ENCODE peak calls at places on chromosomes 6 and 20, in ten cellular contexts. R is cardiac muscle cell, P is RWPE2, E is neural progenitor cell, J is transverse colon, G is kidney, B is mucosa of descending colon, C is H1, Z is A549, X is HepG2. K is an unnamed sample. For H3K9me3, the result is how much of the 10 kb centered on the place peaks cover.

GRCh38 chr6:161128680-161129196 is 137.2 kb downstream of the MAP3K4 start:
- DNase-seq in J (no peak), C (no peak), Z (no peak), P (no peak), R (no peak), E (no peak), B (no peak), X (no peak), G (no peak), K (no peak)

GRCh38 chr20:15930324-15931305 is 642.6 kb downstream of the KIF16B start:
- DNase-seq in J (no peak), P (no peak), G (no peak), E (peak), X (peak), C (no peak), R (peak), B (peak), Z (peak), K (no peak)

GRCh38 chr20:50034567-50035170 is 51.9 kb downstream of the SNAI1 start:
- DNase-seq in B (no peak), C (no peak), P (no peak), X (no peak), E (no peak), R (no peak), G (no peak), J (no peak), Z (peak), K (no peak)

GRCh38 chr6:167049275-167049674 is 50.1 kb downstream of the CEP43 start:
- DNase-seq in C (no peak), R (no peak), X (no peak), Z (no peak), B (no peak), G (no peak), J (no peak), E (no peak), P (no peak), K (no peak)

GRCh38 chr20:59515013-59515905 is 89.1 kb upstream of the PHACTR3 start:
- DNase-seq in B (peak), R (peak), E (peak), P (no peak), X (peak), G (peak), J (peak), Z (peak), C (no peak), K (peak)

GRCh38 chr6:119234457-119234856 is 115.1 kb downstream of the MAN1A1 start:
- DNase-seq in E (no peak), P (no peak), J (no peak), Z (no peak), R (no peak), B (no peak), C (no peak), X (no peak), G (no peak), K (no peak)

GRCh38 chr20:3646067-3646440 is 17.1 kb downstream of the GFRA4 start:
- DNase-seq in R (no peak), E (no peak), P (no peak), C (no peak), G (no peak), Z (no peak), B (no peak), X (no peak), J (no peak), K (no peak)

GRCh38 chr6:30740993-30741784 is 1.3 kb downstream of the FLOT1 start:
- DNase-seq in C (no peak), B (no peak), Z (no peak), R (no peak), P (no peak), X (no peak), E (no peak), J (no peak), G (peak), K (no peak)

GRCh38 chr6:83696674-83697073 is 12.2 kb downstream of the SNAP91 start:
- DNase-seq in C (no peak), P (no peak), R (no peak), E (no peak), J (no peak), B (no peak), X (no peak), Z (no peak), G (no peak), K (no peak)

GRCh38 chr20:10665791-10666190 is 8.0 kb downstream of the JAG1 start:
- DNase-seq in R (no peak), X (no peak), C (no peak), J (no peak), B (no peak), E (peak), G (no peak), Z (no peak), P (no peak), K (no peak)

GRCh38 chr6:3788408-3789017 is 37.0 kb upstream of the PXDC1 start:
- DNase-seq in J (no peak), G (no peak), E (no peak), B (no peak), C (no peak), P (no peak), R (no peak), X (peak), Z (no peak), K (no peak)

GRCh38 chr6:27777614-27778355 is 134.4 kb downstream of the OR2B2 start:
- DNase-seq in X (no peak), E (peak), G (no peak), R (no peak), Z (no peak), J (no peak), P (no peak), B (no peak), C (no peak), K (no peak)

GRCh38 chr6:73969982-73970960 is 274.3 kb downstream of the CD109 start:
- DNase-seq in P (no peak), J (no peak), B (peak), G (no peak), E (peak), X (peak), R (peak), C (no peak), Z (peak), K (no peak)

GRCh38 chr6:10875026-10875425 is 6.8 kb downstream of the GCM2 start:
- DNase-seq in E (no peak), Z (no peak), J (no peak), G (no peak), C (no peak), B (no peak), X (no peak), R (no peak), P (no peak), K (no peak)

GRCh38 chr6:144343736-144344428 is 58.7 kb downstream of the UTRN start:
- DNase-seq in P (no peak), C (no peak), R (no peak), J (peak), B (peak), E (no peak), Z (no peak), G (no peak), X (peak), K (no peak)

GRCh38 chr6:51574040-51574439 is 513.4 kb downstream of the PKHD1 start:
- DNase-seq in J (no peak), B (no peak), C (no peak), R (no peak), P (no peak), X (no peak), E (no peak), Z (no peak), G (no peak), K (no peak)

GRCh38 chr6:118705799-118706481 is 54.5 kb upstream of the CEP85L start:
- DNase-seq in P (no peak), X (no peak), Z (no peak), R (peak), J (peak), B (peak), G (no peak), C (peak), E (peak), K (no peak)

GRCh38 chr20:40251284-40251932 is 437.6 kb downstream of the MAFB start:
- DNase-seq in E (peak), P (no peak), G (no peak), B (peak), C (no peak), Z (peak), X (peak), R (peak), J (peak), K (peak)

GRCh38 chr20:24672886-24673677 is 203.7 kb downstream of the SYNDIG1 start:
- DNase-seq in G (peak), R (no peak), J (no peak), C (no peak), E (no peak), P (peak), B (no peak), Z (peak), X (no peak), K (no peak)

GRCh38 chr20:20410678-20411077 is 42.8 kb downstream of the INSM1 start:
- DNase-seq in E (peak), P (no peak), R (peak), B (peak), C (peak), J (peak), X (no peak), G (no peak), Z (no peak), K (peak)

GRCh38 chr6:82875573-82876185 is 190.0 kb downstream of the UBE3D start:
- DNase-seq in J (no peak), R (no peak), G (no peak), Z (peak), B (no peak), X (no peak), E (no peak), P (no peak), C (no peak), K (no peak)

GRCh38 chr6:47135772-47136171 is 93.6 kb upstream of the ADGRF1 start:
- DNase-seq in R (no peak), G (no peak), X (peak), J (no peak), B (no peak), P (no peak), E (no peak), Z (peak), C (no peak), K (no peak)

GRCh38 chr20:1992359-1992758 is 1.5 kb downstream of the PDYN start:
- DNase-seq in R (no peak), P (no peak), B (no peak), Z (no peak), C (no peak), J (no peak), X (no peak), E (no peak), G (no peak), K (no peak)

GRCh38 chr6:22091424-22091948 is 205.3 kb downstream of the PRL start:
- DNase-seq in J (no peak), E (no peak), Z (no peak), G (no peak), C (no peak), X (no peak), R (no peak), P (no peak), B (no peak), K (no peak)

GRCh38 chr20:61841551-61841950 is 224.1 kb downstream of the TAF4 start:
- DNase-seq in Z (no peak), C (no peak), E (no peak), G (peak), P (no peak), J (no peak), B (no peak), X (no peak), R (no peak), K (no peak)

GRCh38 chr6:109315331-109316129 is 66.7 kb downstream of the CD164 start:
- DNase-seq in P (no peak), C (no peak), B (no peak), Z (no peak), G (no peak), R (no peak), X (no peak), E (peak), J (no peak), K (no peak)

GRCh38 chr6:2809015-2809414 is 32.6 kb downstream of the SERPINB1 start:
- DNase-seq in P (no peak), R (peak), G (no peak), C (no peak), B (no peak), Z (no peak), X (peak), J (no peak), E (no peak), K (no peak)

GRCh38 chr6:41451039-41451438 is 95.1 kb upstream of the FOXP4 start:
- DNase-seq in C (no peak), Z (no peak), B (peak), E (peak), J (no peak), P (no peak), R (peak), G (peak), X (no peak), K (peak)

GRCh38 chr6:41446907-41447545 is 99.2 kb upstream of the FOXP4 start:
- DNase-seq in Z (no peak), R (no peak), J (no peak), B (no peak), E (no peak), G (no peak), P (no peak), X (no peak), C (no peak), K (no peak)

GRCh38 chr6:42279144-42279781 is 61.6 kb upstream of the MRPS10 start:
- DNase-seq in B (peak), R (no peak), G (no peak), C (no peak), X (no peak), E (no peak), J (peak), P (peak), Z (peak), K (no peak)

GRCh38 chr6:106114492-106114891 is 28.4 kb downstream of the PRDM1 start:
- DNase-seq in B (peak), X (no peak), J (no peak), C (no peak), R (no peak), G (no peak), Z (no peak), P (no peak), E (no peak), K (no peak)

GRCh38 chr6:107699191-107700015 is 124.7 kb downstream of the SCML4 start:
- DNase-seq in X (no peak), R (no peak), B (no peak), J (no peak), G (no peak), E (no peak), P (no peak), C (no peak), Z (no peak), K (no peak)

GRCh38 chr20:62652051-62652893 is 10.0 kb downstream of the SLCO4A1 start:
- DNase-seq in J (peak), G (peak), E (peak), B (peak), R (peak), C (no peak), Z (peak), P (peak), X (peak), K (no peak)

GRCh38 chr20:17493173-17493572 is 38.0 kb downstream of the BFSP1 start:
- DNase-seq in B (no peak), J (no peak), Z (no peak), G (no peak), C (no peak), X (no peak), E (no peak), P (no peak), R (no peak), K (no peak)

GRCh38 chr20:51190783-51191180 is 167.9 kb upstream of the KCNG1 start:
- DNase-seq in Z (no peak), G (no peak), P (no peak), X (no peak), R (peak), E (no peak), C (no peak), J (no peak), B (no peak), K (no peak)

GRCh38 chr6:49522710-49523593 is 23.2 kb downstream of the GLYATL3 start:
- DNase-seq in Z (no peak), R (no peak), E (no peak), X (peak), P (no peak), B (peak), G (no peak), J (peak), C (no peak), K (no peak)

GRCh38 chr6:30885999-30886896 is 1.9 kb downstream of the DDR1 start:
- DNase-seq in G (peak), C (peak), Z (peak), E (peak), J (peak), R (peak), X (peak), P (peak), B (peak), K (peak)

GRCh38 chr6:156282087-156282486 is 495.1 kb upstream of the ARID1B start:
- DNase-seq in J (no peak), Z (no peak), R (no peak), E (no peak), P (no peak), X (no peak), C (no peak), B (no peak), G (no peak), K (no peak)

GRCh38 chr6:156280131-156280530 is 497.0 kb upstream of the ARID1B start:
- DNase-seq in X (no peak), P (no peak), J (no peak), R (no peak), Z (no peak), B (no peak), G (no peak), E (no peak), C (no peak), K (peak)

GRCh38 chr6:156283091-156283490 is 494.1 kb upstream of the ARID1B start:
- DNase-seq in J (no peak), C (no peak), X (no peak), E (no peak), B (peak), Z (no peak), P (no peak), G (no peak), R (no peak), K (peak)

GRCh38 chr6:156279306-156279969 is 497.7 kb upstream of the ARID1B start:
- DNase-seq in P (no peak), E (no peak), J (peak), X (no peak), Z (no peak), C (no peak), G (no peak), B (no peak), R (no peak), K (peak)
- H3K9me3 ChIP-seq in P (under half), E (under half), J (under half), X (under half), Z (under half), C (under half), G (under half), B (under half), R (under half), K (under half)

DNA sequence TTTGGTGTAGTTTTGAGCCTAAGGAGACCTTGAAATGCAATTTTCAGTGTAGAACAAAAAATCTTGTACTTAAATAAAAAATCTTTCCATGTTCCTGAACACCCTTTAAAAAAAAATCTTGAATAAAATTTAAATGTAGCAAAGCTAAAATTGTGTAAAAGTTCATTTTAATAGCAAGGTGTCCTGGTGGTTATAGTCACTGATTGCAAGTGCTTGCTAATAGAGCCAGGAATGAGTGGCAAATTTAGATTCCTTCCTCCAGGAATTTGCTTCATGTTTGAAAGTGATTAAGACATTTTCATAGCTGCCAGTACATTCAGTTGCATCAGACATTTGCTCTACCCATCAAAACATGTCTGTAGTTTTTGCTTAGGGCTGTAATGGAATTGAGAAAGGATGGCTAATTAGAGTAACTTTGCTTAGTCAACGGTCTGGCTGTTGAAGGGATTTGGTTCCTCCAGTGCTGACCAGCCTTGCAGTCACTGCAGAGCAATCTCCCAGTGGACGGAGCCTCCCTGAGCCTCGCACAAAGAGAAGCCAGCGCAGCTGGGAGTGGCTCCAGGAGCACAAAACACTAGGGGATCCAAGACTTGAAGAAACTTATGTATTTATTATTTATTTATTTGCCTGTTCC is 36.5 kb downstream of the AKAP12 start:
- DNase-seq in C (no peak), E (peak), B (no peak), P (no peak), Z (no peak), R (no peak), G (no peak), J (no peak), X (no peak), K (no peak)
- TF ChIP-seq CTCF in C (no peak), E (peak), B (no peak), P (no peak), Z (no peak), R (peak), G (no peak), J (no peak), X (no peak), K (no peak)

GRCh38 chr20:31236953-31237352 is 20.5 kb upstream of the DEFB115 start:
- DNase-seq in B (no peak), P (no peak), Z (no peak), J (no peak), C (no peak), R (no peak), E (no peak), X (no peak), G (no peak), K (no peak)
- H3K9me3 ChIP-seq in B (half or more), P (half or more), Z (under half), J (under half), C (under half), R (under half), E (half or more), X (half or more), G (half or more), K (under half)

GRCh38 chr6:117396228-117396627 is 29.5 kb downstream of the ROS1 start:
- DNase-seq in G (no peak), J (no peak), Z (no peak), P (no peak), C (no peak), R (peak), X (peak), B (no peak), E (no peak), K (no peak)

GRCh38 chr6:117397536-117398227 is 28.1 kb downstream of the ROS1 start:
- DNase-seq in B (no peak), J (no peak), G (no peak), E (peak), Z (no peak), R (peak), X (no peak), P (no peak), C (no peak), K (no peak)

GRCh38 chr6:117401799-117402198 is 23.9 kb downstream of the ROS1 start:
- DNase-seq in P (no peak), G (no peak), J (no peak), B (peak), R (no peak), Z (no peak), E (no peak), C (no peak), X (no peak), K (no peak)

GRCh38 chr6:117399126-117399525 is 26.6 kb downstream of the ROS1 start:
- DNase-seq in J (no peak), X (no peak), B (no peak), P (no peak), Z (no peak), G (no peak), C (no peak), R (no peak), E (no peak), K (no peak)

DNA sequence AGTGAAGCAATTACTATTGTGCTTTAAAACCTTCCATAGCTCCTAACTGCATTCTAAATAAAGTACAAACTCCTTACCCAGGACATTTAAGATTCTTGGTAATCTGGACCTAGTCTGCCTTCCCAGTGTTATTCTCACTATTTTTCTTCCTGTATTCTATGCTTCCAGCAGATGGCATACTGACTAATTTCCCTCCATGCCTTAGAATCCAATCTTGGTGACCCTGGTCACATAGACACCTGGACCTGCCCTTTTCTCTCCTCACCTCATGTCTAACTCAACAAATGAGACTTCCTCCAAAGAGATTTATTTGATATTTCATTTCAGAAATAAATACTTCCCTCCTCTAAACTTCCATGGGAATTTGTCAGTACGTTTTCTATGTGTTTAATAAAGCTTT is 25.8 kb downstream of the ROS1 start:
- DNase-seq in R (no peak), C (no peak), P (no peak), J (no peak), E (no peak), Z (peak), B (no peak), G (no peak), X (peak), K (no peak)
- TF ChIP-seq CTCF in R (peak), C (no peak), P (peak), J (peak), E (peak), Z (peak), B (no peak), G (peak), X (peak), K (peak)

GRCh38 chr20:56175884-56176283 is 72.6 kb upstream of the MC3R start:
- DNase-seq in P (no peak), R (no peak), G (no peak), Z (no peak), C (no peak), E (no peak), J (no peak), X (no peak), B (no peak), K (no peak)

GRCh38 chr20:56179051-56179450 is 69.5 kb upstream of the MC3R start:
- DNase-seq in R (no peak), E (no peak), J (no peak), X (no peak), B (no peak), G (no peak), Z (no peak), C (no peak), P (no peak), K (no peak)

GRCh38 chr20:56181593-56181992 is 66.9 kb upstream of the MC3R start:
- DNase-seq in G (no peak), J (peak), C (no peak), X (no peak), P (no peak), E (no peak), Z (no peak), R (no peak), B (peak), K (no peak)

GRCh38 chr20:56174416-56174815 is 74.1 kb upstream of the MC3R start:
- DNase-seq in J (no peak), X (peak), G (no peak), P (no peak), B (no peak), Z (no peak), R (no peak), E (no peak), C (no peak), K (no peak)

GRCh38 chr20:56178219-56178618 is 70.3 kb upstream of the MC3R start:
- DNase-seq in G (no peak), Z (no peak), X (no peak), J (no peak), B (no peak), P (no peak), R (no peak), C (no peak), E (no peak), K (no peak)
- H3K9me3 ChIP-seq in G (under half), Z (under half), X (under half), J (under half), B (under half), P (under half), R (under half), C (half or more), E (under half), K (under half)

GRCh38 chr6:36546958-36547645 is at the start of gene STK38:
- DNase-seq in B (peak), R (peak), C (peak), Z (peak), E (peak), J (peak), P (peak), G (peak), X (peak), K (peak)
- TF ChIP-seq CTCF in B (no peak), R (peak), C (no peak), Z (peak), E (peak), J (peak), P (peak), G (no peak), X (peak), K (peak)

K was measured in BE2C.